ENCODE peak calls at places on chromosomes 6 and 20, in six cellular contexts. Z is dorsolateral prefrontal cortex, A is AG04450, U is brain microvascular endothelial cell, Y is uterus, B is fibroblast of pulmonary artery. C is an unnamed sample.

GRCh38 chr6:83096791-83097190 is 29.3 kb downstream of the DOP1A start:
- DNase-seq in Z (no peak), A (peak), Y (no peak), B (peak), U (peak), C (no peak)

GRCh38 chr6:99151634-99152344 is 197.7 kb downstream of the FAXC start:
- DNase-seq in Y (no peak), U (peak), B (peak), A (peak), Z (no peak), C (no peak)

GRCh38 chr20:53750827-53751393 is 157.3 kb upstream of the ZNF217 start:
- DNase-seq in B (peak), A (peak), Y (peak), Z (no peak), U (peak), C (peak)

GRCh38 chr20:61974357-61974665 is 91.4 kb downstream of the TAF4 start:
- DNase-seq in U (no peak), A (no peak), B (no peak), Y (no peak), Z (no peak), C (no peak)

GRCh38 chr6:52641826-52642225 is 29.1 kb upstream of the TMEM14A start:
- DNase-seq in A (no peak), B (no peak), U (no peak), Y (no peak), Z (no peak), C (no peak)

GRCh38 chr6:70738028-70738427 is 70.3 kb downstream of the SMAP1 start:
- DNase-seq in Z (no peak), A (no peak), B (no peak), U (no peak), Y (no peak), C (no peak)

GRCh38 chr20:7967199-7967844 is 27.1 kb upstream of the HAO1 start:
- DNase-seq in Y (no peak), U (peak), B (peak), A (no peak), Z (no peak), C (peak)

GRCh38 chr20:43985608-43986316 is 71.1 kb downstream of the TOX2 start:
- DNase-seq in A (no peak), B (no peak), Y (no peak), U (no peak), Z (no peak), C (no peak)

GRCh38 chr20:15616626-15617025 is 956.6 kb downstream of the KIF16B start:
- DNase-seq in U (peak), Z (no peak), B (no peak), A (no peak), Y (no peak), C (no peak)

GRCh38 chr6:31780507-31781243 is 3.5 kb upstream of the VWA7 start:
- DNase-seq in B (no peak), U (no peak), Y (no peak), A (no peak), Z (no peak), C (no peak)

GRCh38 chr20:44187054-44187762 is at the start of gene JPH2:
- DNase-seq in Y (peak), B (peak), U (peak), A (no peak), Z (no peak), C (peak)

GRCh38 chr20:3876676-3877075 is 12.5 kb upstream of the PANK2 start:
- DNase-seq in A (no peak), U (no peak), Z (no peak), B (no peak), Y (no peak), C (no peak)

GRCh38 chr6:160534050-160534696 is 129.9 kb downstream of the LPA start:
- DNase-seq in Y (peak), U (peak), Z (peak), A (no peak), B (peak), C (peak)

GRCh38 chr6:134007077-134007476 is 45.3 kb downstream of the SLC2A12 start:
- DNase-seq in Z (no peak), Y (no peak), B (no peak), A (no peak), U (no peak), C (no peak)

GRCh38 chr6:150596439-150596838 is 3.2 kb upstream of the PLEKHG1 start:
- DNase-seq in A (no peak), B (no peak), Z (no peak), U (no peak), Y (no peak), C (no peak)

GRCh38 chr20:46520540-46520939 is 7.2 kb upstream of the ZNF334 start:
- DNase-seq in Y (no peak), B (no peak), A (no peak), Z (no peak), U (no peak), C (no peak)

GRCh38 chr6:166621114-166621540 is 5.9 kb downstream of the RPS6KA2 start:
- DNase-seq in Y (no peak), U (no peak), A (no peak), B (no peak), Z (no peak), C (no peak)

GRCh38 chr6:51640016-51640415 is 447.4 kb downstream of the PKHD1 start:
- DNase-seq in U (no peak), B (no peak), Y (no peak), A (no peak), Z (no peak), C (no peak)

GRCh38 chr20:34709836-34710567 is 5.9 kb downstream of the TP53INP2 start:
- DNase-seq in B (no peak), Y (no peak), A (no peak), U (peak), Z (peak), C (no peak)

GRCh38 chr6:111846511-111847409 is 26.5 kb downstream of the FYN start:
- DNase-seq in Y (no peak), B (no peak), A (no peak), Z (no peak), U (no peak), C (no peak)

GRCh38 chr20:9945406-9945805 is 89.4 kb upstream of the ANKEF1 start:
- DNase-seq in Y (no peak), U (peak), B (peak), A (no peak), Z (no peak), C (no peak)

GRCh38 chr6:131954775-131955107 is 3.6 kb upstream of the CCN2 start:
- DNase-seq in Y (peak), U (peak), A (peak), Z (no peak), B (peak), C (peak)

GRCh38 chr6:34658605-34659218 is 37.9 kb downstream of the ILRUN start:
- DNase-seq in U (no peak), B (no peak), Y (no peak), Z (no peak), A (no peak), C (no peak)

GRCh38 chr6:34657307-34657978 is 39.1 kb downstream of the ILRUN start:
- DNase-seq in Z (no peak), A (peak), B (peak), U (peak), Y (peak), C (peak)

GRCh38 chr6:34654061-34654460 is 42.5 kb downstream of the ILRUN start:
- DNase-seq in B (no peak), A (no peak), Z (no peak), Y (no peak), U (no peak), C (no peak)

GRCh38 chr6:34657037-34657306 is 39.6 kb downstream of the ILRUN start:
- DNase-seq in A (no peak), B (no peak), Y (no peak), U (no peak), Z (no peak), C (peak)

DNA sequence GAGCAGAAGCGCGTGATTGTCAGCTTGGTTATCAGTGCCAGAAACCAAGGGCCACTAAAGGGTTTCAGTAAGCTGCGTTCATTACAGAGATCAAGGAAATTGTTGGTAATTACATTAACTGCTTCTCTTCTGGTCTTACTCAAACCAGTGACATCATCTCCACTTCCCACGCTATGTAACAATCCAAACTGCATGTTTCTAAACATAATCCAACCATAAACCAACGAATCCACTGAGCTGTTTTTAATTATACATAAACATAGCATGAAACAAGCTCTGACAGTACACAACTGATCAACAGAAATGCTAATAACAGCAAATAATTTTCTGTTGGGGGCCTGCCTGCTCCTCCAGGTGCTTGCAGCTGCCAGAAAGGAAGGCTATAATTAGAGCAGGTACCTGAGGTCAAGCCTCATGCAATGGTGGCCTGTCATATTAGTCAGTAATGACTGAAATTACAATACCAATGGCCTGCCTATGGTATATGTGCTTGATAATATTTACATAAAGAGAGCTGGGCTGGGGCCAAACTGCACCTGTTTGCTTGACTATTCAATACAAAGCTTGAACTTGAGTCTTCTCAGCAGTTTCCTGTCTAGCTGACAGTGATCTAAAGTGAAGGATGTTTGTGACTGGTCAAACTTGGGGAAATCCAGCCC is 40.1 kb downstream of the ILRUN start:
- DNase-seq in B (peak), Y (no peak), A (peak), Z (no peak), U (no peak), C (peak)
- H3K4me3 ChIP-seq in B (peak), Y (peak), A (peak), Z (peak), U (no peak), C (peak)

GRCh38 chr6:26019261-26019845 is 56.8 kb downstream of the TRIM38 start:
- DNase-seq in U (no peak), Y (no peak), A (no peak), Z (no peak), B (no peak), C (no peak)

GRCh38 chr6:26020291-26020982 is 57.8 kb downstream of the TRIM38 start:
- DNase-seq in A (peak), B (peak), Y (peak), U (peak), Z (peak), C (peak)

GRCh38 chr6:26020983-26021349 is 58.4 kb downstream of the TRIM38 start:
- DNase-seq in Z (no peak), Y (peak), A (no peak), B (peak), U (peak), C (no peak)

GRCh38 chr6:26016326-26017275 is 54.0 kb downstream of the TRIM38 start:
- DNase-seq in A (no peak), B (peak), Y (no peak), Z (no peak), U (no peak), C (no peak)

GRCh38 chr6:26017567-26017966 is 55.0 kb downstream of the TRIM38 start:
- DNase-seq in U (peak), A (peak), Y (peak), Z (peak), B (peak), C (no peak)
- TF ChIP-seq CTCF in U (peak), A (peak), Y (peak), Z (peak), B (peak), C (peak)

GRCh38 chr6:158655569-158656450 is 6.0 kb downstream of the SYTL3 start:
- DNase-seq in Y (no peak), U (no peak), A (no peak), B (no peak), Z (no peak), C (no peak)

GRCh38 chr6:158653577-158654354 is 3.9 kb downstream of the SYTL3 start:
- DNase-seq in Z (no peak), U (no peak), Y (no peak), A (no peak), B (peak), C (peak)

GRCh38 chr6:158654960-158655485 is 5.2 kb downstream of the SYTL3 start:
- DNase-seq in Z (no peak), U (no peak), B (peak), Y (no peak), A (no peak), C (no peak)

GRCh38 chr6:158649289-158650143 is at the start of gene SYTL3:
- DNase-seq in Z (no peak), A (no peak), Y (peak), B (peak), U (peak), C (no peak)

DNA sequence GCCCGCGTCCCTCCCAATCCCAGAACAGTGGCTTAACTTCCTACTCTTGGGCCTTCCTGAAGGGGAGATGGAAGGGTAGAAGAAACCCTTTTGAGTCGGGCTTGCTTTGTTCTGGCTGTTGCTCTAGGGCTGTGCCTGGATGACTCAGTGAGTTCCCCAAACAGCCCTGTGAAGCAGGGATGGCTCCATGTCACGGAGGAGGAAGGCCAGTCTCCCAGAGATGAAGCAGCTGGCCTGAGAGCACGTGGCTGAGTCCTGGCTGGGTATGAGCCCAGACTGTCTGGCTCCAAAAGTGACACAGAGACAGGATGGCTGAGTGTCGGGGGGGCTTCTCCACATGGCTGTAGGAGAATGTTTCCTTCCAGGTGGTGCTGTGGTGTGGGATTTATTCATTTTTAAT is 4.6 kb downstream of the SYTL3 start:
- DNase-seq in Z (peak), A (no peak), Y (peak), B (peak), U (peak), C (no peak)
- H3K4me3 ChIP-seq in Z (no peak), A (no peak), Y (no peak), B (no peak), U (no peak), C (no peak)

DNA sequence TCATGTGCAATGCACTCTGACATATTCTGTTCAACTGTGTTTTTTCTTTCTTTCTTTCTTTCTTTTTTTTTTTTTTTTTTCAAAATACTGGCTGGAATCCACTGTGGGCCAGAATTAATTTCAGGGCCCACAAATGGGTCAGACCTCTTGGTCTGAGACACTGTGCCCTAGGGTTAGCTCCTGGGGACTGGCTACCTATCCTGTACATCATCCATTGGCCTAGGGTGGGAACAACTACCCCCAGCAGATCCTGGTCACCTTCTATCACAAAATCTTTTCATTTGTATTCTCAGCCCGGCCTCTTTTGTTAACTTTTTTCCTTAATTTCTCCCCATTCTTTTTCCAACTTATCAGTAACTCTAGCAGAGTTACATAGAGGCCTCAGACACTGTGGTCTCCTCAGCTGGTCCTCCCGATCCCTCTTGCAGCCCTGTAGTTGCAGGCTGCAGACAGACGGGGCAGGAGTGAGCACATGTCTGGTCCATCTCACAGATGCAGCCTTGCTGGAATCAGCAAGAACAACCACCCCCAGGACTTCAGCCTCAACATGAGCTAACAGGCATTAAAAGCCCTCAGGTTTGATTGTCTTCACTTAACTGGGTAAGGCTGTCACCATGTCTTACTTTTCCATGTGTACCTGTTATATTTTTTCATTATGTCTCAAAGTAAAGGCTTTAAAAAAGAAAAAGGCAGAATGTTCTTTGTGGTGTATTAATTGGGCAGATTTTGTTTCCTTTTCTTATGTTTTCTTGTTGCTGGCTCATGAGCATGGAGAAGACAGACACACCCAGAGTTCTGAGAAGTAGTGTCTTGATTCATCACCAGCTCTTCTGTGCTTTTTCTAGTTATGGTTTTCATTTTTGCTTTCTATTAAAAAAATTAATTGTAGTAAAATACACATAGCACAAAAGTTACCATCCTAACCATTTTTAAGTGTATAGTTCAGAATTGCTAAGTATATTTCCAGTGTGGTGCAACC is 41.2 kb downstream of the TXLNB start:
- DNase-seq in Z (peak), A (no peak), U (peak), Y (peak), B (peak), C (no peak)
- TF ChIP-seq CTCF in Z (peak), A (peak), U (peak), Y (peak), B (peak), C (peak)

GRCh38 chr20:63697357-63697867 is 960 bp downstream of the TNFRSF6B start:
- DNase-seq in B (no peak), Z (no peak), Y (peak), A (no peak), U (no peak), C (no peak)
- H3K4me3 ChIP-seq in B (peak), Z (no peak), Y (no peak), A (peak), U (peak), C (peak)

GRCh38 chr20:57291003-57291402 is 24.6 kb upstream of the BMP7 start:
- DNase-seq in Y (no peak), U (no peak), A (no peak), B (no peak), Z (no peak), C (no peak)
- TF ChIP-seq CTCF in Y (no peak), U (peak), A (no peak), B (no peak), Z (no peak), C (no peak)

GRCh38 chr6:41039060-41039998 is at the start of gene UNC5CL:
- DNase-seq in U (peak), A (no peak), B (peak), Y (no peak), Z (no peak), C (no peak)
- H3K4me3 ChIP-seq in U (no peak), A (no peak), B (no peak), Y (no peak), Z (no peak), C (no peak)

GRCh38 chr6:16292432-16292831 is 54.0 kb downstream of the GMPR start:
- DNase-seq in U (no peak), B (no peak), Z (no peak), A (no peak), Y (no peak), C (no peak)
- TF ChIP-seq CTCF in U (no peak), B (no peak), Z (no peak), A (no peak), Y (no peak), C (no peak)

GRCh38 chr6:73644030-73644429 is 9.8 kb downstream of the SLC17A5 start:
- DNase-seq in U (no peak), Z (no peak), B (peak), A (no peak), Y (no peak), C (no peak)

GRCh38 chr6:73649783-73650182 is 4.0 kb downstream of the SLC17A5 start:
- DNase-seq in U (no peak), B (no peak), Z (no peak), A (no peak), Y (no peak), C (no peak)

GRCh38 chr6:73642530-73642929 is 11.3 kb downstream of the SLC17A5 start:
- DNase-seq in A (no peak), Y (no peak), B (no peak), Z (no peak), U (no peak), C (no peak)

GRCh38 chr6:73648166-73648565 is 5.6 kb downstream of the SLC17A5 start:
- DNase-seq in A (peak), U (no peak), Y (no peak), B (no peak), Z (no peak), C (no peak)

DNA sequence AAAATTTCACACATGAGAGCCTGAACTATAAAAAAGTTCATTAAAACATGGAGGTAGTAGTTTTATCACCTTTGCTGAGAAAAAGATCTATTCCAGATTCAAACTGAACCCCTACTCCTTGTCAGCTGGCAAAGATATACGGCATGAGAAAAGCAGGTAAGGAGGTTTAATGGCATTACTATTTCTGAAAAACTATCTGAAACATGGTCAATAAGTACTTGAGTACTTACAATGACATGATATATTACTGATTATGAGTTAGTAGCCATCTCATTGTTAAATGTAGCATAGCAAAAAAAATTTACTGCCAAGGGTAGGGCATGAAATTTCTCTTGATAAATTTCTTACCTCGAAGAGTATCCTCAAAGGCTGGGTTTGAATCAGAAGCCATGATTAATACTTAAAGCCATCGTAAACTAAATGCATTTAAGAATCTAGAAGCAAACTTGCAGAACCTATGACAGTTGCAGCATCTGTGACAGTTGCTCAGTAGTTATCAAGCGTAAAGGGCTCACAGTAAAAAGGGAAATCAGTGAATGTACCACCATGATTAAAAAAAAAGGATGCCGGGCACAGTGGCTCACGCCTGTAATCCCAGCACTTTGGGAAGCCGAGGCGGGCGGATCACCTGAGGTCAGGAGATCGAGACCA is 8.7 kb downstream of the SLC17A5 start:
- DNase-seq in Z (no peak), U (no peak), A (no peak), B (no peak), Y (no peak), C (no peak)
- H3K4me3 ChIP-seq in Z (peak), U (peak), A (no peak), B (peak), Y (peak), C (peak)

C was measured in astrocyte of the cerebellum.